ENCODE peak calls at places on chromosomes 4 and X, in nine cellular contexts. One of them, this sample, is unnamed.
A peak's percentile ranks its signal among the peaks of the same experiment; 100 is the strongest.

GRCh38 chrX:94058728-94059382 is 384.8 kb downstream of the FAM133A start:
- DNase-seq in HTR-8/SVneo: no peak
- DNase-seq in Kasumi-1: peak; percentile 12
- DNase-seq in T-helper 2 cell: no peak
- DNase-seq in left cardiac atrium: no peak
- DNase-seq in NCI-H460: peak; percentile 77
- DNase-seq in stimulated activated CD8-positive, alpha-beta memory T cell treated with anti-CD3 and anti-CD28 coated beads, Interleukin-4, amount 100 ng/mL, for 24 hours: no peak
- DNase-seq in T-helper 22 cell: no peak
- DNase-seq in DND-41: no peak
- DNase-seq in this sample: peak; percentile 16

GRCh38 chrX:47181301-47181700 is 12.3 kb upstream of the UBA1 start:
- DNase-seq in left cardiac atrium: no peak
- DNase-seq in T-helper 2 cell: no peak
- DNase-seq in T-helper 22 cell: no peak
- DNase-seq in stimulated activated CD8-positive, alpha-beta memory T cell treated with anti-CD3 and anti-CD28 coated beads, Interleukin-4, amount 100 ng/mL, for 24 hours: no peak
- DNase-seq in Kasumi-1: no peak
- DNase-seq in NCI-H460: no peak
- DNase-seq in HTR-8/SVneo: no peak
- DNase-seq in DND-41: no peak
- DNase-seq in this sample: no peak

GRCh38 chrX:22963186-22963585 is 36.6 kb upstream of the DDX53 start:
- DNase-seq in T-helper 2 cell: no peak
- DNase-seq in left cardiac atrium: no peak
- DNase-seq in T-helper 22 cell: no peak
- DNase-seq in DND-41: no peak
- DNase-seq in HTR-8/SVneo: no peak
- DNase-seq in NCI-H460: no peak
- DNase-seq in stimulated activated CD8-positive, alpha-beta memory T cell treated with anti-CD3 and anti-CD28 coated beads, Interleukin-4, amount 100 ng/mL, for 24 hours: no peak
- DNase-seq in Kasumi-1: no peak
- DNase-seq in this sample: no peak

GRCh38 chr4:83074086-83074704 is 39.2 kb downstream of the COPS4 start:
- DNase-seq in DND-41: peak; percentile 68
- DNase-seq in stimulated activated CD8-positive, alpha-beta memory T cell treated with anti-CD3 and anti-CD28 coated beads, Interleukin-4, amount 100 ng/mL, for 24 hours: peak; percentile 23
- DNase-seq in NCI-H460: peak; percentile 67
- DNase-seq in Kasumi-1: peak; percentile 90
- DNase-seq in T-helper 2 cell: peak; percentile 76
- DNase-seq in T-helper 22 cell: peak; percentile 29
- DNase-seq in left cardiac atrium: no peak
- DNase-seq in HTR-8/SVneo: peak; percentile 33
- DNase-seq in this sample: peak; percentile 91

GRCh38 chr4:36244257-36245084 is at the start of gene ARAP2:
- DNase-seq in T-helper 22 cell: peak; percentile 68
- DNase-seq in DND-41: peak; percentile 76
- DNase-seq in Kasumi-1: peak; percentile 60
- DNase-seq in NCI-H460: peak; percentile 13
- DNase-seq in HTR-8/SVneo: peak; percentile 54
- DNase-seq in T-helper 2 cell: peak; percentile 89
- DNase-seq in stimulated activated CD8-positive, alpha-beta memory T cell treated with anti-CD3 and anti-CD28 coated beads, Interleukin-4, amount 100 ng/mL, for 24 hours: peak; percentile 61
- DNase-seq in left cardiac atrium: peak; percentile 60
- DNase-seq in this sample: peak; percentile 82

GRCh38 chr4:172830295-172830764 is 338.3 kb upstream of the GALNT7 start:
- DNase-seq in NCI-H460: no peak
- DNase-seq in stimulated activated CD8-positive, alpha-beta memory T cell treated with anti-CD3 and anti-CD28 coated beads, Interleukin-4, amount 100 ng/mL, for 24 hours: no peak
- DNase-seq in left cardiac atrium: no peak
- DNase-seq in DND-41: no peak
- DNase-seq in T-helper 22 cell: no peak
- DNase-seq in HTR-8/SVneo: no peak
- DNase-seq in T-helper 2 cell: no peak
- DNase-seq in Kasumi-1: peak; percentile 41
- DNase-seq in this sample: peak; percentile 54

GRCh38 chrX:136159615-136160025 is 12.3 kb downstream of the FHL1 start:
- DNase-seq in HTR-8/SVneo: no peak
- DNase-seq in stimulated activated CD8-positive, alpha-beta memory T cell treated with anti-CD3 and anti-CD28 coated beads, Interleukin-4, amount 100 ng/mL, for 24 hours: no peak
- DNase-seq in left cardiac atrium: no peak
- DNase-seq in T-helper 22 cell: no peak
- DNase-seq in NCI-H460: no peak
- DNase-seq in T-helper 2 cell: no peak
- DNase-seq in Kasumi-1: peak; percentile 43
- DNase-seq in DND-41: no peak
- DNase-seq in this sample: no peak

GRCh38 chrX:2427737-2428136 is 73.0 kb downstream of the DHRSX start:
- DNase-seq in NCI-H460: no peak
- DNase-seq in stimulated activated CD8-positive, alpha-beta memory T cell treated with anti-CD3 and anti-CD28 coated beads, Interleukin-4, amount 100 ng/mL, for 24 hours: no peak
- DNase-seq in left cardiac atrium: no peak
- DNase-seq in T-helper 2 cell: no peak
- DNase-seq in DND-41: no peak
- DNase-seq in Kasumi-1: no peak
- DNase-seq in HTR-8/SVneo: no peak
- DNase-seq in T-helper 22 cell: no peak
- DNase-seq in this sample: no peak

GRCh38 chr4:70946944-70947343 is 44.8 kb downstream of the MOB1B start:
- DNase-seq in NCI-H460: no peak
- DNase-seq in T-helper 22 cell: no peak
- DNase-seq in Kasumi-1: no peak
- DNase-seq in DND-41: no peak
- DNase-seq in stimulated activated CD8-positive, alpha-beta memory T cell treated with anti-CD3 and anti-CD28 coated beads, Interleukin-4, amount 100 ng/mL, for 24 hours: no peak
- DNase-seq in left cardiac atrium: no peak
- DNase-seq in T-helper 2 cell: no peak
- DNase-seq in HTR-8/SVneo: no peak
- DNase-seq in this sample: no peak

GRCh38 chrX:10633722-10634121 is 13.3 kb upstream of the MID1 start:
- DNase-seq in stimulated activated CD8-positive, alpha-beta memory T cell treated with anti-CD3 and anti-CD28 coated beads, Interleukin-4, amount 100 ng/mL, for 24 hours: no peak
- DNase-seq in Kasumi-1: no peak
- DNase-seq in NCI-H460: peak; percentile 78
- DNase-seq in T-helper 22 cell: no peak
- DNase-seq in T-helper 2 cell: no peak
- DNase-seq in left cardiac atrium: peak; percentile 30
- DNase-seq in DND-41: no peak
- DNase-seq in HTR-8/SVneo: peak; percentile 45
- DNase-seq in this sample: no peak

GRCh38 chr4:7581477-7581876 is 146.7 kb upstream of the PSAPL1 start:
- DNase-seq in Kasumi-1: peak; percentile 39
- DNase-seq in left cardiac atrium: no peak
- DNase-seq in T-helper 2 cell: no peak
- DNase-seq in T-helper 22 cell: no peak
- DNase-seq in HTR-8/SVneo: peak; percentile 47
- DNase-seq in stimulated activated CD8-positive, alpha-beta memory T cell treated with anti-CD3 and anti-CD28 coated beads, Interleukin-4, amount 100 ng/mL, for 24 hours: no peak
- DNase-seq in NCI-H460: peak; percentile 1
- DNase-seq in DND-41: peak; percentile 71
- DNase-seq in this sample: peak; percentile 18

GRCh38 chr4:143358923-143359694 is 22.4 kb downstream of the GAB1 start:
- DNase-seq in left cardiac atrium: no peak
- DNase-seq in Kasumi-1: peak; percentile 76
- DNase-seq in DND-41: peak; percentile 57
- DNase-seq in HTR-8/SVneo: peak; percentile 44
- DNase-seq in stimulated activated CD8-positive, alpha-beta memory T cell treated with anti-CD3 and anti-CD28 coated beads, Interleukin-4, amount 100 ng/mL, for 24 hours: no peak
- DNase-seq in T-helper 22 cell: no peak
- DNase-seq in NCI-H460: no peak
- DNase-seq in T-helper 2 cell: no peak
- DNase-seq in this sample: peak; percentile 94

GRCh38 chr4:37490391-37491347 is 195.5 kb downstream of the RELL1 start:
- DNase-seq in T-helper 22 cell: no peak
- DNase-seq in NCI-H460: no peak
- DNase-seq in Kasumi-1: no peak
- DNase-seq in T-helper 2 cell: no peak
- DNase-seq in HTR-8/SVneo: no peak
- DNase-seq in stimulated activated CD8-positive, alpha-beta memory T cell treated with anti-CD3 and anti-CD28 coated beads, Interleukin-4, amount 100 ng/mL, for 24 hours: no peak
- DNase-seq in DND-41: no peak
- DNase-seq in left cardiac atrium: no peak
- DNase-seq in this sample: no peak

GRCh38 chr4:80471701-80472100 is 136.2 kb downstream of the CFAP299 start:
- DNase-seq in NCI-H460: no peak
- DNase-seq in left cardiac atrium: no peak
- DNase-seq in DND-41: no peak
- DNase-seq in T-helper 22 cell: no peak
- DNase-seq in HTR-8/SVneo: no peak
- DNase-seq in Kasumi-1: no peak
- DNase-seq in stimulated activated CD8-positive, alpha-beta memory T cell treated with anti-CD3 and anti-CD28 coated beads, Interleukin-4, amount 100 ng/mL, for 24 hours: no peak
- DNase-seq in T-helper 2 cell: no peak
- DNase-seq in this sample: no peak

GRCh38 chr4:100504086-100504874 is 13.5 kb downstream of the EMCN start:
- DNase-seq in HTR-8/SVneo: no peak
- DNase-seq in DND-41: no peak
- DNase-seq in T-helper 2 cell: no peak
- DNase-seq in NCI-H460: no peak
- DNase-seq in Kasumi-1: no peak
- DNase-seq in T-helper 22 cell: no peak
- DNase-seq in stimulated activated CD8-positive, alpha-beta memory T cell treated with anti-CD3 and anti-CD28 coated beads, Interleukin-4, amount 100 ng/mL, for 24 hours: no peak
- DNase-seq in left cardiac atrium: peak; percentile 12
- DNase-seq in this sample: no peak

GRCh38 chr4:113921089-113921842 is 58.2 kb downstream of the ARSJ start:
- DNase-seq in left cardiac atrium: no peak
- DNase-seq in HTR-8/SVneo: no peak
- DNase-seq in T-helper 2 cell: no peak
- DNase-seq in T-helper 22 cell: no peak
- DNase-seq in stimulated activated CD8-positive, alpha-beta memory T cell treated with anti-CD3 and anti-CD28 coated beads, Interleukin-4, amount 100 ng/mL, for 24 hours: no peak
- DNase-seq in Kasumi-1: no peak
- DNase-seq in NCI-H460: no peak
- DNase-seq in DND-41: no peak
- DNase-seq in this sample: no peak

GRCh38 chr4:183397741-183398297 is 46.6 kb upstream of the CDKN2AIP start:
- DNase-seq in NCI-H460: no peak
- DNase-seq in T-helper 22 cell: no peak
- DNase-seq in DND-41: no peak
- DNase-seq in Kasumi-1: no peak
- DNase-seq in T-helper 2 cell: no peak
- DNase-seq in HTR-8/SVneo: no peak
- DNase-seq in left cardiac atrium: no peak
- DNase-seq in stimulated activated CD8-positive, alpha-beta memory T cell treated with anti-CD3 and anti-CD28 coated beads, Interleukin-4, amount 100 ng/mL, for 24 hours: no peak
- DNase-seq in this sample: no peak

GRCh38 chrX:41616935-41617334 is 71.8 kb upstream of the GPR34 start:
- DNase-seq in T-helper 22 cell: no peak
- DNase-seq in NCI-H460: no peak
- DNase-seq in DND-41: no peak
- DNase-seq in left cardiac atrium: no peak
- DNase-seq in HTR-8/SVneo: no peak
- DNase-seq in stimulated activated CD8-positive, alpha-beta memory T cell treated with anti-CD3 and anti-CD28 coated beads, Interleukin-4, amount 100 ng/mL, for 24 hours: no peak
- DNase-seq in Kasumi-1: no peak
- DNase-seq in T-helper 2 cell: no peak
- DNase-seq in this sample: no peak

GRCh38 chr4:148998719-148999118 is 556.5 kb upstream of the NR3C2 start:
- DNase-seq in HTR-8/SVneo: no peak
- DNase-seq in DND-41: peak; percentile 6
- DNase-seq in left cardiac atrium: no peak
- DNase-seq in NCI-H460: no peak
- DNase-seq in Kasumi-1: peak; percentile 18
- DNase-seq in T-helper 22 cell: no peak
- DNase-seq in stimulated activated CD8-positive, alpha-beta memory T cell treated with anti-CD3 and anti-CD28 coated beads, Interleukin-4, amount 100 ng/mL, for 24 hours: no peak
- DNase-seq in T-helper 2 cell: no peak
- DNase-seq in this sample: peak; percentile 47

GRCh38 chr4:154472870-154473269 is 18.7 kb downstream of the DCHS2 start:
- DNase-seq in stimulated activated CD8-positive, alpha-beta memory T cell treated with anti-CD3 and anti-CD28 coated beads, Interleukin-4, amount 100 ng/mL, for 24 hours: no peak
- DNase-seq in left cardiac atrium: no peak
- DNase-seq in T-helper 2 cell: no peak
- DNase-seq in DND-41: no peak
- DNase-seq in HTR-8/SVneo: no peak
- DNase-seq in T-helper 22 cell: no peak
- DNase-seq in NCI-H460: no peak
- DNase-seq in Kasumi-1: no peak
- DNase-seq in this sample: no peak

GRCh38 chrX:120857240-120857639 is 18.4 kb downstream of the CT47B1 start:
- DNase-seq in HTR-8/SVneo: no peak
- DNase-seq in T-helper 22 cell: no peak
- DNase-seq in T-helper 2 cell: no peak
- DNase-seq in stimulated activated CD8-positive, alpha-beta memory T cell treated with anti-CD3 and anti-CD28 coated beads, Interleukin-4, amount 100 ng/mL, for 24 hours: no peak
- DNase-seq in left cardiac atrium: no peak
- DNase-seq in NCI-H460: no peak
- DNase-seq in DND-41: no peak
- DNase-seq in Kasumi-1: no peak
- DNase-seq in this sample: peak; percentile 6

GRCh38 chrX:131907488-131908314 is 115.4 kb upstream of the STK26 start:
- DNase-seq in NCI-H460: no peak
- DNase-seq in DND-41: no peak
- DNase-seq in left cardiac atrium: no peak
- DNase-seq in HTR-8/SVneo: no peak
- DNase-seq in Kasumi-1: no peak
- DNase-seq in T-helper 22 cell: no peak
- DNase-seq in stimulated activated CD8-positive, alpha-beta memory T cell treated with anti-CD3 and anti-CD28 coated beads, Interleukin-4, amount 100 ng/mL, for 24 hours: no peak
- DNase-seq in T-helper 2 cell: no peak
- DNase-seq in this sample: no peak

GRCh38 chr4:186915816-186916215 is 192.2 kb upstream of the FAT1 start:
- DNase-seq in stimulated activated CD8-positive, alpha-beta memory T cell treated with anti-CD3 and anti-CD28 coated beads, Interleukin-4, amount 100 ng/mL, for 24 hours: no peak
- DNase-seq in T-helper 2 cell: no peak
- DNase-seq in DND-41: no peak
- DNase-seq in Kasumi-1: no peak
- DNase-seq in NCI-H460: no peak
- DNase-seq in T-helper 22 cell: no peak
- DNase-seq in HTR-8/SVneo: no peak
- DNase-seq in left cardiac atrium: no peak
- DNase-seq in this sample: no peak

GRCh38 chrX:630922-631496 is 418 bp downstream of the SHOX start:
- DNase-seq in left cardiac atrium: no peak
- DNase-seq in stimulated activated CD8-positive, alpha-beta memory T cell treated with anti-CD3 and anti-CD28 coated beads, Interleukin-4, amount 100 ng/mL, for 24 hours: no peak
- DNase-seq in HTR-8/SVneo: no peak
- DNase-seq in T-helper 2 cell: no peak
- DNase-seq in NCI-H460: no peak
- DNase-seq in Kasumi-1: no peak
- DNase-seq in T-helper 22 cell: no peak
- DNase-seq in DND-41: no peak
- DNase-seq in this sample: no peak